ENCODE peak calls at places on chromosomes 5 and 9, in six cellular contexts. Q is breast epithelium; B is epithelial cell of esophagus; L is CD4-positive, alpha-beta T cell; M is sigmoid colon; D is AG04450. U is an unnamed sample.

GRCh38 chr9:81687521-81688261 is 1.7 kb downstream of the TLE1 start:
- DNase-seq in D (no peak), B (peak), Q (peak), M (peak), L (no peak), U (peak)

GRCh38 chr5:132414634-132415377 is 45.3 kb downstream of the SLC22A5 start:
- DNase-seq in B (peak), Q (no peak), L (no peak), D (no peak), M (peak), U (no peak)

GRCh38 chr9:4262735-4263141 is 37.1 kb downstream of the GLIS3 start:
- DNase-seq in B (peak), D (peak), Q (no peak), L (no peak), M (no peak), U (no peak)

GRCh38 chr9:128677787-128678186 is 11.2 kb upstream of the SET start:
- DNase-seq in D (no peak), L (no peak), B (no peak), Q (no peak), M (no peak), U (no peak)

GRCh38 chr5:1564824-1565736 is 41.3 kb upstream of the LPCAT1 start:
- DNase-seq in B (no peak), Q (no peak), L (no peak), M (no peak), D (no peak), U (no peak)

GRCh38 chr5:80369521-80369920 is 38.3 kb upstream of the ZFYVE16 start:
- DNase-seq in D (no peak), M (no peak), Q (no peak), L (no peak), B (no peak), U (no peak)

GRCh38 chr5:113320160-113320816 is 114.5 kb downstream of the TSSK1B start:
- DNase-seq in D (no peak), M (no peak), Q (no peak), B (no peak), L (no peak), U (no peak)

GRCh38 chr9:127013597-127013996 is 99.0 kb downstream of the RALGPS1 start:
- DNase-seq in L (no peak), M (no peak), D (no peak), Q (no peak), B (no peak), U (peak)

GRCh38 chr5:65078331-65078730 is 309.6 kb downstream of the CWC27 start:
- DNase-seq in D (no peak), B (no peak), L (no peak), M (no peak), Q (no peak), U (no peak)

GRCh38 chr9:4080889-4081548 is 218.8 kb downstream of the GLIS3 start:
- DNase-seq in Q (no peak), B (no peak), D (no peak), L (no peak), M (no peak), U (no peak)

GRCh38 chr5:100311811-100312210 is 223.4 kb upstream of the FAM174A start:
- DNase-seq in L (no peak), Q (no peak), B (peak), M (no peak), D (no peak), U (no peak)

GRCh38 chr9:93675336-93676150 is 99.2 kb downstream of the PHF2 start:
- DNase-seq in M (peak), L (no peak), Q (peak), B (no peak), D (no peak), U (no peak)

GRCh38 chr5:115336201-115336720 is 39.8 kb upstream of the CCDC112 start:
- DNase-seq in L (no peak), B (peak), Q (no peak), M (no peak), D (no peak), U (no peak)

GRCh38 chr5:98755406-98755805 is 18.1 kb upstream of the RGMB start:
- DNase-seq in D (no peak), M (no peak), Q (no peak), B (peak), L (no peak), U (no peak)

GRCh38 chr5:155700333-155700732 is 626.6 kb upstream of the SGCD start:
- DNase-seq in M (no peak), B (peak), Q (no peak), L (no peak), D (no peak), U (peak)

GRCh38 chr5:36664762-36665161 is 58.4 kb downstream of the SLC1A3 start:
- DNase-seq in B (peak), Q (no peak), L (no peak), M (no peak), D (no peak), U (no peak)

GRCh38 chr5:32522429-32523143 is 62.8 kb upstream of the SUB1 start:
- DNase-seq in L (no peak), M (no peak), D (no peak), B (peak), Q (no peak), U (peak)

GRCh38 chr5:34914671-34915138 is 599 bp downstream of the RAD1 start:
- DNase-seq in Q (no peak), M (peak), D (no peak), L (no peak), B (no peak), U (peak)

GRCh38 chr9:108869092-108869725 is 7.1 kb downstream of the ACTL7A start:
- DNase-seq in Q (no peak), L (no peak), D (no peak), M (no peak), B (peak), U (no peak)

DNA sequence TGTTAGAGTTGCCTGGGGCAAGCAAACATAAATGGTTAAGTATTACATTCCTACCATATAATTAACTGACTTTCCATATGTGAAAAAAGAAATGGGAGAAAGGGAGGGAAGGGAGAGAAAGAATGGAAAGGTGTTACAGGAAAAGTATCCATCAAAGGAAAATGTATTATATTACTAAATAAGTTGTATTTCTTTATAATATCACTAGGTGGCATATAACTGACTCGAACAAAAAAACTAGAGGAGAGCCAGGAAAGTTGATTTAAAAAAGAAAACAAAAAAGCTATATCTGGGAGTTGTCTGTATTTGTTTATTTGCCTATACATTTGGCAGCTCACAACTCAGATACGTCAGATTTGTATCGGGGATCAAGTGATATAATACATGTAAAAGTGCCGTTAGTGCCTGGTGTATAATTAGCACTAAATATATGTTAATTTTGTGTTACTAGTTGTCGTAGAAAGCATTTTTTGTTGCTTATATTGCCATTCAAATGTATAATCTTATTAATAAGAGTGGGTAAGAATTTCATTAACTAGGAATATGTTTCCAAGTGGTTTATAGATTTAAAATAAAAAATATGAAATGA is 59.6 kb upstream of the ADAMTS19 start:
- DNase-seq in B (peak), Q (no peak), M (no peak), D (no peak), L (no peak), U (no peak)
- TF ChIP-seq CTCF in B (peak), Q (no peak), M (no peak), D (peak), L (no peak), U (peak)

GRCh38 chr9:20848490-20848889 is 164.4 kb downstream of the FOCAD start:
- DNase-seq in L (no peak), M (no peak), Q (no peak), D (no peak), B (no peak), U (no peak)
- TF ChIP-seq CTCF in L (no peak), M (no peak), Q (no peak), D (no peak), B (no peak), U (no peak)

GRCh38 chr9:78239506-78239905 is 3.6 kb downstream of the CEP78 start:
- DNase-seq in L (no peak), Q (no peak), B (peak), M (no peak), D (no peak), U (no peak)
- TF ChIP-seq CTCF in L (no peak), Q (no peak), B (peak), M (no peak), D (peak), U (no peak)

DNA sequence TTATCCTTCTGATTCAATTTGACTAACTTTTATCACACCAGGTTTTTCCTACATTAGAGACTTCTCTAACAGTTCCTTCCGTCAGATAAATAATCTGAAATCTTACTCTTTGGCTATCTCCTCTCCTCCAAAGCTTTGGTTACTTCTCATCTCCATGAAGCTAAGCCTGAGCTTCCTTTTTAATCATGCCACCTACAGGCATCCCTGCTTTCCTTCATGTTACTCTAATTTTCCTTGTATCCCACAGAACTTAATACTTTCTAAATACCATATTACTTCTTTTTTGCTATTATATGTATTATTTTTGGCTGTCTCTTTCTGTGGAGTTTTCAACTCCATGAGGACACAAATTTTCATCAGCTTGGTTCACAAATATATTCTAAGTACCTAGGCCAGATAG is 49.7 kb downstream of the C9 start:
- DNase-seq in M (no peak), L (no peak), B (no peak), Q (no peak), D (no peak), U (no peak)
- TF ChIP-seq CTCF in M (no peak), L (no peak), B (no peak), Q (no peak), D (peak), U (no peak)

GRCh38 chr9:90064248-90064647 is 459.4 kb downstream of the GADD45G start:
- DNase-seq in Q (no peak), M (no peak), D (no peak), B (no peak), L (no peak), U (no peak)
- TF ChIP-seq CTCF in Q (no peak), M (no peak), D (no peak), B (no peak), L (no peak), U (no peak)